ENCODE peak calls at places on chromosomes 12 and 14, in six cellular contexts. One of them, this sample, is unnamed.

GRCh38 chr12:9742665-9743064 is 9.8 kb upstream of the CLECL1 start:
- DNase-seq in dorsolateral prefrontal cortex: no peak
- DNase-seq in GM06990: no peak
- DNase-seq in fibroblast of pulmonary artery: no peak
- DNase-seq in IMR-90: no peak
- DNase-seq in cardiac muscle cell: no peak
- DNase-seq in this sample: peak

GRCh38 chr12:79373896-79374499 is 316.8 kb downstream of the PAWR start:
- DNase-seq in dorsolateral prefrontal cortex: no peak
- DNase-seq in GM06990: peak
- DNase-seq in fibroblast of pulmonary artery: peak
- DNase-seq in IMR-90: peak
- DNase-seq in cardiac muscle cell: peak
- DNase-seq in this sample: peak

GRCh38 chr12:113961921-113962710 is 4.0 kb downstream of the RBM19 start:
- DNase-seq in dorsolateral prefrontal cortex: no peak
- DNase-seq in GM06990: peak
- DNase-seq in fibroblast of pulmonary artery: peak
- DNase-seq in IMR-90: peak
- DNase-seq in cardiac muscle cell: peak
- DNase-seq in this sample: peak

GRCh38 chr12:20421338-20421890 is 53.1 kb downstream of the PDE3A start:
- DNase-seq in dorsolateral prefrontal cortex: no peak
- DNase-seq in GM06990: peak
- DNase-seq in fibroblast of pulmonary artery: no peak
- DNase-seq in IMR-90: no peak
- DNase-seq in cardiac muscle cell: no peak
- DNase-seq in this sample: peak

GRCh38 chr14:34374998-34375740 is 86.9 kb downstream of the SPTSSA start:
- DNase-seq in dorsolateral prefrontal cortex: no peak
- DNase-seq in GM06990: no peak
- DNase-seq in fibroblast of pulmonary artery: no peak
- DNase-seq in IMR-90: no peak
- DNase-seq in cardiac muscle cell: no peak
- DNase-seq in this sample: no peak

GRCh38 chr12:104296718-104297117 is 6.8 kb upstream of the EID3 start:
- DNase-seq in dorsolateral prefrontal cortex: no peak
- DNase-seq in GM06990: no peak
- DNase-seq in fibroblast of pulmonary artery: no peak
- DNase-seq in IMR-90: no peak
- DNase-seq in cardiac muscle cell: no peak
- DNase-seq in this sample: no peak

GRCh38 chr12:82414926-82415325 is 56.6 kb downstream of the METTL25 start:
- DNase-seq in dorsolateral prefrontal cortex: no peak
- DNase-seq in GM06990: no peak
- DNase-seq in fibroblast of pulmonary artery: peak
- DNase-seq in IMR-90: no peak
- DNase-seq in cardiac muscle cell: no peak
- DNase-seq in this sample: no peak

GRCh38 chr14:65193891-65194290 is 91.6 kb upstream of the MAX start:
- DNase-seq in dorsolateral prefrontal cortex: no peak
- DNase-seq in GM06990: no peak
- DNase-seq in fibroblast of pulmonary artery: no peak
- DNase-seq in IMR-90: no peak
- DNase-seq in cardiac muscle cell: no peak
- DNase-seq in this sample: no peak

GRCh38 chr14:23653046-23653445 is 16.9 kb downstream of the DHRS2 start:
- DNase-seq in dorsolateral prefrontal cortex: no peak
- DNase-seq in GM06990: no peak
- DNase-seq in fibroblast of pulmonary artery: peak
- DNase-seq in IMR-90: peak
- DNase-seq in cardiac muscle cell: peak
- DNase-seq in this sample: no peak

GRCh38 chr12:75446857-75447256 is 33.7 kb upstream of the GLIPR1 start:
- DNase-seq in dorsolateral prefrontal cortex: no peak
- DNase-seq in GM06990: no peak
- DNase-seq in fibroblast of pulmonary artery: peak
- DNase-seq in IMR-90: peak
- DNase-seq in cardiac muscle cell: no peak
- DNase-seq in this sample: no peak

GRCh38 chr14:94919896-94920295 is 150.0 kb upstream of the GSC start:
- DNase-seq in dorsolateral prefrontal cortex: no peak
- DNase-seq in GM06990: no peak
- DNase-seq in fibroblast of pulmonary artery: no peak
- DNase-seq in IMR-90: no peak
- DNase-seq in cardiac muscle cell: no peak
- DNase-seq in this sample: no peak

GRCh38 chr12:132305560-132305966 is 23.8 kb downstream of the GALNT9 start:
- DNase-seq in dorsolateral prefrontal cortex: no peak
- DNase-seq in GM06990: no peak
- DNase-seq in fibroblast of pulmonary artery: no peak
- DNase-seq in IMR-90: no peak
- DNase-seq in cardiac muscle cell: no peak
- DNase-seq in this sample: no peak

GRCh38 chr14:22333408-22334274 is 255.4 kb downstream of the DAD1 start:
- DNase-seq in dorsolateral prefrontal cortex: no peak
- DNase-seq in GM06990: no peak
- DNase-seq in fibroblast of pulmonary artery: peak
- DNase-seq in IMR-90: peak
- DNase-seq in cardiac muscle cell: peak
- DNase-seq in this sample: peak

GRCh38 chr14:64147126-64147790 is 146.9 kb downstream of the ESR2 start:
- DNase-seq in dorsolateral prefrontal cortex: no peak
- DNase-seq in GM06990: no peak
- DNase-seq in fibroblast of pulmonary artery: peak
- DNase-seq in IMR-90: peak
- DNase-seq in cardiac muscle cell: peak
- DNase-seq in this sample: no peak

GRCh38 chr12:120890963-120891362 is 13.2 kb downstream of the SPPL3 start:
- DNase-seq in dorsolateral prefrontal cortex: no peak
- DNase-seq in GM06990: no peak
- DNase-seq in fibroblast of pulmonary artery: no peak
- DNase-seq in IMR-90: no peak
- DNase-seq in cardiac muscle cell: no peak
- DNase-seq in this sample: no peak

GRCh38 chr14:89138846-89139245 is 278.2 kb downstream of the FOXN3 start:
- DNase-seq in dorsolateral prefrontal cortex: no peak
- DNase-seq in GM06990: no peak
- DNase-seq in fibroblast of pulmonary artery: no peak
- DNase-seq in IMR-90: no peak
- DNase-seq in cardiac muscle cell: no peak
- DNase-seq in this sample: no peak

GRCh38 chr14:69355155-69355954 is 42.7 kb downstream of the ERH start:
- DNase-seq in dorsolateral prefrontal cortex: no peak
- DNase-seq in GM06990: no peak
- DNase-seq in fibroblast of pulmonary artery: no peak
- DNase-seq in IMR-90: no peak
- DNase-seq in cardiac muscle cell: no peak
- DNase-seq in this sample: peak

GRCh38 chr12:28742791-28743190 is 406.3 kb upstream of the FAR2 start:
- DNase-seq in dorsolateral prefrontal cortex: no peak
- DNase-seq in GM06990: no peak
- DNase-seq in fibroblast of pulmonary artery: no peak
- DNase-seq in IMR-90: peak
- DNase-seq in cardiac muscle cell: no peak
- DNase-seq in this sample: no peak

GRCh38 chr14:76720382-76720813 is 40.9 kb upstream of the VASH1 start:
- DNase-seq in dorsolateral prefrontal cortex: no peak
- DNase-seq in GM06990: peak
- DNase-seq in fibroblast of pulmonary artery: peak
- DNase-seq in IMR-90: peak
- DNase-seq in cardiac muscle cell: peak
- DNase-seq in this sample: peak

GRCh38 chr14:20555845-20556244 is 5.0 kb downstream of the RNASE9 start:
- DNase-seq in dorsolateral prefrontal cortex: no peak
- DNase-seq in GM06990: no peak
- DNase-seq in fibroblast of pulmonary artery: no peak
- DNase-seq in IMR-90: no peak
- DNase-seq in cardiac muscle cell: no peak
- DNase-seq in this sample: no peak

GRCh38 chr12:18684430-18684829 is 53.4 kb downstream of the PLCZ1 start:
- DNase-seq in dorsolateral prefrontal cortex: no peak
- DNase-seq in GM06990: no peak
- DNase-seq in fibroblast of pulmonary artery: peak
- DNase-seq in IMR-90: no peak
- DNase-seq in cardiac muscle cell: peak
- DNase-seq in this sample: no peak

GRCh38 chr12:4108803-4109345 is 164.7 kb upstream of the CCND2 start:
- DNase-seq in dorsolateral prefrontal cortex: no peak
- DNase-seq in GM06990: no peak
- DNase-seq in fibroblast of pulmonary artery: no peak
- DNase-seq in IMR-90: no peak
- DNase-seq in cardiac muscle cell: no peak
- DNase-seq in this sample: no peak

GRCh38 chr14:68790656-68791077 is 2.2 kb downstream of the ZFP36L1 start:
- DNase-seq in dorsolateral prefrontal cortex: no peak
- DNase-seq in GM06990: peak
- DNase-seq in fibroblast of pulmonary artery: peak
- DNase-seq in IMR-90: no peak
- DNase-seq in cardiac muscle cell: peak
- DNase-seq in this sample: no peak

GRCh38 chr12:64175254-64175945 is 46.7 kb downstream of the KICS2 start:
- DNase-seq in dorsolateral prefrontal cortex: no peak
- DNase-seq in GM06990: no peak
- DNase-seq in fibroblast of pulmonary artery: peak
- DNase-seq in IMR-90: no peak
- DNase-seq in cardiac muscle cell: peak
- DNase-seq in this sample: no peak

GRCh38 chr14:48725001-48725734 is 861.0 kb downstream of the RPS29 start:
- DNase-seq in dorsolateral prefrontal cortex: no peak
- DNase-seq in GM06990: no peak
- DNase-seq in fibroblast of pulmonary artery: peak
- DNase-seq in IMR-90: peak
- DNase-seq in cardiac muscle cell: no peak
- DNase-seq in this sample: no peak

GRCh38 chr12:106764738-106765137 is 9.7 kb upstream of the RIC8B start:
- DNase-seq in dorsolateral prefrontal cortex: no peak
- DNase-seq in GM06990: no peak
- DNase-seq in fibroblast of pulmonary artery: peak
- DNase-seq in IMR-90: no peak
- DNase-seq in cardiac muscle cell: peak
- DNase-seq in this sample: no peak

GRCh38 chr12:124389537-124390441 is 94.9 kb downstream of the RFLNA start:
- DNase-seq in dorsolateral prefrontal cortex: no peak
- DNase-seq in GM06990: no peak
- DNase-seq in fibroblast of pulmonary artery: no peak
- DNase-seq in IMR-90: no peak
- DNase-seq in cardiac muscle cell: no peak
- DNase-seq in this sample: no peak
- TF ChIP-seq CTCF in dorsolateral prefrontal cortex: no peak
- TF ChIP-seq CTCF in GM06990: no peak
- TF ChIP-seq CTCF in fibroblast of pulmonary artery: no peak
- TF ChIP-seq CTCF in IMR-90: no peak
- TF ChIP-seq CTCF in cardiac muscle cell: no peak
- TF ChIP-seq CTCF in this sample: no peak

DNA sequence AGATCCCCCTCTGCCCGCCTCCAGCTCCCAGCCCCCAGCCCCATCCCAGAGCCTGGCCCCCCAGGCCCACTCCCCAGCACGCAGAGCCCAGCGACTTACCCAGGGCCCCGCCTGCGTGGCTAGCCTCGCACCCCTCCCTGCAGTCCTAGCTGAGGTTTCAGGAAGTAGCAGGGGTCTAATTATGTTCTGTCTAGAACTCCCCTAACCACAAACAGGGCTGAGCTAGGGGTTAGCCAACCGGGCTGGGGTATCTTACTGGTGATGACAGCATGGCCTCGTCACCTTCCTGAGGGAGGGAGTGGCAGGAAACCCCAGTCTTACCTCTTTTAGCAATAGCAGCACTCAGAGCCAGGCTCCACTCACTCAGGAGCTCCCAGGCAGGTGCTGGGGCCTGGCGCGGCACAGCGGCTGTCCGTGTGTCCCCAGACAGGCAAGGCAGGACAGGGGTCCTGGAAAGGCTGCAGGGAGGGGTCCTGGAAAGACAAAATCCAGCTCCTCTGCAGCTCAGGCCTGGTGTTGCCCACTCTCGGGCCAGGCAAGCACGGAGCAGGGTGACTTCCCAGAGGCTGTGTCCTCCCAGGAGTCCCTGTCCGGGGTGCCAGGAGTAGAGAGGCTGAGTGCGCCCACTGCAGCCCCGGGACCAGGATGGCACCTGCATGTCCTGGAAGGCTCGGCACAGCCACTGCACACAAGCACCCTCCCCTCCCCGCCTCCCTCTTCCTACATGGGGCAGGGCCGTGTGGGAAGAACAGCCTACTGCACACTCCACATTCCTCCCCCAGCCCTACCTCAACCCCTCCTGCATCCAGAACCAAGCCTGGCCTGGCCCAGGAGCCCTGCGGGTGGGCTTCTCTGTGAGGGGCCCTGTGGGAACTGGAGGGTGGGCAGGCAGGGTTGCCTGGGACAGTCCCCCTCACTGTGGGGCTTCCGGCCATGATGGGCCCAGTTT is at the start of gene GPR132:
- DNase-seq in dorsolateral prefrontal cortex: no peak
- DNase-seq in GM06990: peak
- DNase-seq in fibroblast of pulmonary artery: peak
- DNase-seq in IMR-90: no peak
- DNase-seq in cardiac muscle cell: peak
- DNase-seq in this sample: peak
- H3K4me3 ChIP-seq in dorsolateral prefrontal cortex: peak
- H3K4me3 ChIP-seq in GM06990: peak
- H3K4me3 ChIP-seq in fibroblast of pulmonary artery: no peak
- H3K4me3 ChIP-seq in IMR-90: no peak
- H3K4me3 ChIP-seq in cardiac muscle cell: no peak
- H3K4me3 ChIP-seq in this sample: peak

DNA sequence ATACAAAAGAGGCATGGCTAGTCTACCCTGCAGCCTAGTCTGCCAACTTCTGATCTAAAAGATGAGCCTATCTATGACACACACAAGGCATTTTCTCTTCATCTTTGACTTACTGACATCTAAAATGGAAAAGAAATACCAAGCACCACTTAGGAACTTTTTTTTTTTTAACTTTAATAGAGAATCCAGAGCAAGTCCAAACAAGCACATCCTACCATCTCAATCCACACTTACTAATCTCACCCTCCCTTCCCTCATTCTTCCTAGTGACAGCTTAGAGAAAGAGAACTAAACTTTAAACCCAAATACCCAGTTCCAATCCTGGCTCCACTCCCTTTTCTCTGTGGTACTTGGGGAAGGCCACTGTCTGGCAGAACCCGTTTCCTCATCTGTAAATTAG is 31.8 kb downstream of the BDKRB1 start:
- DNase-seq in dorsolateral prefrontal cortex: no peak
- DNase-seq in GM06990: no peak
- DNase-seq in fibroblast of pulmonary artery: no peak
- DNase-seq in IMR-90: no peak
- DNase-seq in cardiac muscle cell: no peak
- DNase-seq in this sample: no peak
- TF ChIP-seq CTCF in dorsolateral prefrontal cortex: no peak
- TF ChIP-seq CTCF in GM06990: no peak
- TF ChIP-seq CTCF in fibroblast of pulmonary artery: no peak
- TF ChIP-seq CTCF in IMR-90: no peak
- TF ChIP-seq CTCF in cardiac muscle cell: no peak
- TF ChIP-seq CTCF in this sample: no peak

DNA sequence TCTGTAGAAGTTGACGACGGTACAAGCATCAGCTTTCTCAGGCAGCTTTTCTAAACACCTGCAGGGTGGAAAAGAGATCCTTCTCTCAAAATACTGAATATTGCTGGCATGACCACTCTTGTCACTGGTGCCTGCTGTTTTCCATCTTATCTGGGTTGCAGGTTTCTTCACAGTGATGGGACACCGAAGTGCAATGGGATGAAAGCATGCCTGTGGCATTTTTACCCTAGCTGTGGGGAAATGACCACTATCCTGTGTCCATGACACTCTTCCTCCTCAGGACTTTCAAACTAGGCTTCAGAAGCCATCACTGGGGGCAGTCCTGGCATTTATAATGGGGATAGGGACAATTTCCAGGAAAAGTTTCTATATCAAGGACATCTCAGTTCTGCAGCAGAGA is 98.5 kb downstream of the ETV6 start:
- DNase-seq in dorsolateral prefrontal cortex: no peak
- DNase-seq in GM06990: no peak
- DNase-seq in fibroblast of pulmonary artery: no peak
- DNase-seq in IMR-90: no peak
- DNase-seq in cardiac muscle cell: no peak
- DNase-seq in this sample: no peak
- H3K4me3 ChIP-seq in dorsolateral prefrontal cortex: no peak
- H3K4me3 ChIP-seq in GM06990: no peak
- H3K4me3 ChIP-seq in fibroblast of pulmonary artery: no peak
- H3K4me3 ChIP-seq in IMR-90: no peak
- H3K4me3 ChIP-seq in cardiac muscle cell: no peak
- H3K4me3 ChIP-seq in this sample: peak